ENCODE peak calls at places on chromosomes 13 and 19, in four cellular contexts. K is HepG2, V is K562, N is GM12878. Y is an unnamed sample.
A peak's percentile ranks its signal among the peaks of the same experiment; 100 is the strongest.

GRCh38 chr13:100675660-100676129 is 1.1 kb upstream of the TMTC4 start:
- DNase-seq in K (no peak), V (no peak), N (no peak), Y (no peak)

GRCh38 chr19:39498262-39499081 is at the start of gene DLL3:
- DNase-seq in K (no peak), V (peak; percentile 44), N (no peak), Y (peak; percentile 59)

GRCh38 chr13:110396913-110397379 is 89.9 kb downstream of the COL4A2 start:
- DNase-seq in K (no peak), V (no peak), N (no peak), Y (no peak)

GRCh38 chr13:57858376-57858775 is 226.8 kb downstream of the PCDH17 start:
- DNase-seq in K (no peak), V (no peak), N (no peak), Y (no peak)

GRCh38 chr19:17510220-17510993 is 1.0 kb upstream of the PGLS start:
- DNase-seq in K (no peak), V (peak; percentile 31), N (no peak), Y (no peak)

GRCh38 chr19:28710278-28710677 is 502.7 kb downstream of the UQCRFS1 start:
- DNase-seq in K (peak; percentile 43), V (peak; percentile 74), N (peak; percentile 3), Y (peak; percentile 24)

GRCh38 chr19:28615966-28616365 is 597.0 kb downstream of the UQCRFS1 start:
- DNase-seq in K (no peak), V (peak; percentile 70), N (no peak), Y (no peak)

GRCh38 chr13:44312898-44313551 is 60.6 kb upstream of the SERP2 start:
- DNase-seq in K (peak; percentile 14), V (no peak), N (no peak), Y (no peak)

GRCh38 chr19:14167594-14168138 is 31.3 kb upstream of the ASF1B start:
- DNase-seq in K (no peak), V (no peak), N (no peak), Y (peak; percentile 41)

GRCh38 chr13:51895906-51896888 is 34.4 kb downstream of the CCDC70 start:
- DNase-seq in K (peak; percentile 45), V (peak; percentile 68), N (no peak), Y (peak; percentile 62)

GRCh38 chr13:72384186-72384823 is 343.1 kb downstream of the MZT1 start:
- DNase-seq in K (peak; percentile 14), V (no peak), N (no peak), Y (no peak)

GRCh38 chr13:24228852-24229458 is 68.4 kb downstream of the SPATA13 start:
- DNase-seq in K (peak; percentile 65), V (peak; percentile 54), N (no peak), Y (peak; percentile 53)

GRCh38 chr19:45099465-45100201 is 6.7 kb downstream of the PPP1R37 start:
- DNase-seq in K (peak; percentile 72), V (no peak), N (no peak), Y (no peak)
- TF ChIP-seq MXI1 in K (no peak), V (no peak), N (no peak), Y (no peak)

GRCh38 chr13:64057372-64058020 is 2641.8 kb upstream of the PCDH20 start:
- DNase-seq in K (peak; percentile 33), V (no peak), N (no peak), Y (no peak)

GRCh38 chr13:64061649-64062048 is 2646.0 kb upstream of the PCDH20 start:
- DNase-seq in K (no peak), V (no peak), N (no peak), Y (no peak)
- TF ChIP-seq TAF1 in K (no peak), V (no peak), N (no peak), Y (no peak)

GRCh38 chr19:54444737-54445136 is 4.3 kb upstream of the LENG8 start:
- DNase-seq in K (no peak), V (no peak), N (no peak), Y (no peak)
- TF ChIP-seq MAX in K (no peak), V (no peak), N (no peak), Y (no peak)

GRCh38 chr13:25654332-25654731 is 282.6 kb downstream of the ATP8A2 start:
- DNase-seq in K (no peak), V (no peak), N (no peak), Y (no peak)
- TF ChIP-seq MXI1 in K (no peak), V (no peak), N (no peak), Y (no peak)

DNA sequence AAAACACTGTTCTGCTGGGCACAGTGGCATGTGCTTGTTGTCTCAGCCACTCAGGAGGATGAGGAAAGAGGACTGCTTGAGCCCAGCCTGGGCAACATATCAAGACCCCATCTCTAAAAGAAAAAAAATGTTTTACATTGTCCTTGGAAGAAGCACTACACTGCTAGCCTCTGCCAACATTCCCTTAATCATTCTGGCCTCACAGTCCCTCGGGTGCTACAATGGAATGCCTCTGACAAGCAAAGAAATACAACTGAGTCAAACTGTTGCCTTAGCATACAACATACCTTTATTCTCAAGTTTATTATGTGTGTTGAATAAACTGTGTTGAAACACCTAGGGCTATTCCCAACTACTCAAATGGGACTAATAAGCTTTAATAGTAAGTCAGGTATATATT is 56.1 kb downstream of the PSPC1 start:
- DNase-seq in K (no peak), V (no peak), N (no peak), Y (no peak)
- TF ChIP-seq TAF1 in K (no peak), V (no peak), N (no peak), Y (no peak)

DNA sequence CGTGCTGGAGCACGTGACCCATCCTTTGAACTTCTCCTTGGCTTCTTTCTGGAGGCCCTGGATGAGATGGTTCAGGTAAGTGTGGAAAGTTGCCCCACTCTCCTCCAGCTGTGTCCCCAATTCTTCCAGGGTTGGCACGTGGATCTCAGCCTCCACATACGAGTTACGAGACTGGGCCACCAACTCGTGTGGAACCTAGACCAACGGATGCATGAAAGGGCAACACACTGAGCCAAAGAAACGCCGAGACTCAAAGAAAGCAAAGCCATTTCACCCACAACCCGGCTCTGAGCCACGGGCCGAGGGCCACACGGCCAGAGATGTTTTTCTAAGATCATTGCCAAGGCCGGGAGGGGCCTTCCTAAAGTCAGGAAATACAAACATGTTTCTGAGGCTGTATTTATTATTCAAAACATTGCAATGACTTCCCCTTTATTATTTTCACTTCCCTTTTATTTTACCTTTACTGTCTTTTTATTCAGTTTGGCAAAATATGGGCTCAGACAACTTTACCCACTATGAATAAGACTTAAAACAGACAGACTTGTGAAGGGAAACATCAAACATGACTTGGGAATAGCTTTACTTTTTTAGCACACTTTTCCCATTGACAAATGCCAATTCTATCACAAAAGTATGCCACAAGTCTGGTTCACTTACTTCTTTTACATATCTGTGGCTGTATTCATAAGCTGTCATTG is 94.6 kb downstream of the KL start:
- DNase-seq in K (no peak), V (no peak), N (no peak), Y (no peak)
- TF ChIP-seq MAX in K (no peak), V (no peak), N (no peak), Y (no peak)

DNA sequence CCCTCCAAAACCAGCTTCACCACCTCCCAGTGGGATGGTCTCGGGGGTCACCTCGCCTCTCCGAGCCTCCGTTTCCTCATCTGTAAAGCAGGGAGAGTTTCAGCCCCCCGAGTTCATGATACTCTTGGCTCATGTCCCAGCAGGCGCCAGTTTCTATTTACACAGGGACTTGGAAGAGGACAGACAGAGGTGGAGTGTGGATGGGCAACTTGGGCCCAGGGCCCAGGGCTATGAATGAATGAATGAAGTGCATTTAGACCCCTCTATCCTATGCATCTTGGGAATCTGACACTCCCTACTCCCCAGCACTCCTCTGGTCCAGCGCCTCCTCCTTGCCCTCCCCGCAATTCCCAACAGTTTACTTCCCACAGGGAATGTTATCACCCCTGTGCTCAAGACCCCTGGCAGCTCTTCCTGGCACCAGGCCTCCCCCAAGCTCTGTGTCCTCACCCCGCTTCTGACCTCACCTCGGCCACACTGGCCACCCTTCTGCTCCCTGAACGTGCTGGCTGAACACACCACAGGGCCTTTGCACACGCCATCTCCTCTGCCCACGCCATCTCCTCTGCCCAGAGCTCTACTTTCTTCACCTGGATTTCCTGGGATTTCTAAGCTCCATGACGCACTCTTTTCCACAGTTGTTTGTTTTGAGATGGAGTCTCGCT is 4.9 kb upstream of the C2CD4C start:
- DNase-seq in K (no peak), V (no peak), N (no peak), Y (no peak)
- TF ChIP-seq MXI1 in K (no peak), V (no peak), N (no peak), Y (no peak)

DNA sequence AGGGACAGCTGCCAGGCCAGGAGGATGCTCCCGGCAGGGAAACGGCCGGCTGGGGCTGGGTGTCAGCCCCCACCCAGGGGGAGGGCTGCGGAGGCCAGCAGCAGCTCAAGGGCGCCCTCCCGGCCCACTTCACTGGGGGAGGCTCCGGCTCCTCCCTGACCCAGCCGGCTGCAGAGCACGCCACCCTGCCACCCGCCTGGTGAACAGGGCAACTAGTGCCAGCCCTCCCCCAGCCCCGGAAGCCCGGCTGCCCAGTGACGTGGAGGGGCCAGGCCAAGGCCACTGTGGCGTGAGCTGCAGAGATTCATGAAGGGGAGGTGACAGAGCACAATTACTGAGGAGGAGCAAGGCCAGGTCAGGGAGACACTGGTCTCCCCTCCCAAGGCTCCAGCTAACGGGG is 14.7 kb downstream of the REXO1 start:
- DNase-seq in K (no peak), V (no peak), N (no peak), Y (no peak)
- TF ChIP-seq TAF1 in K (no peak), V (no peak), N (no peak), Y (no peak)

DNA sequence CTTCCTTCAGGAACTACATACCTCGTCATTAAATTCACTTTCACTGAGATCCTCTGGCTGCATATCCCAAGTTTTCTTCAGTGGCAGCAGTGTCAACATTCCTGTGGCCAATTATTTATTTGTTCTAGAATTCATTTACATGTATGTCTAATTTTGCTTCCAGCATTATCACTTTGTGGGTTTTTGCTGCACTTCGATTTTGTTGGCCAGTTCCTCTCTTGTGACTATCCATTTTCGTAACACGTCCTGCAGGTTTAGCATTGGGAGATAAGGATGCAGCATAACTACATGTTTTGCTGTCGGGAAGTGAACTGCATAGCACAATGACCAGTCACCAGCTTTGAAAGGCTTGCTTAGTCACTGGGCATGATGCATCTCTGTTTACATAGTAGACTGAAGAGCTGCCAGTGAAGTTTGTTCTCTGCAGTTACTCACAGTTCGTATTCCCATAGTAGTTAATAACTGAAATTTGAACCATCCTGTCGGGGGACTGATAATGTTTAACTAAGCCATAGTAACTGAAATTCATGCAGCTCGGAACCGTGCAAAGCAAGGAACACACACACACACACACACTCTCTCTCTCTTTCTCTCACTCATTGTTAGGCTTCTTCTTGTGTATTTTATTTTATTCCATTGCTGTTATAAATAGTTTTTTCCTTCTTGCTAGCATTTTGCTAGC is 28.3 kb downstream of the ZNF507 start:
- DNase-seq in K (peak; percentile 100), V (peak; percentile 91), N (no peak), Y (no peak)
- TF ChIP-seq MAX in K (peak; percentile 63), V (peak; percentile 37), N (no peak), Y (peak; percentile 70)

GRCh38 chr19:46378268-46378667 is 31.4 kb downstream of the PPP5C start:
- DNase-seq in K (no peak), V (no peak), N (no peak), Y (no peak)
- TF ChIP-seq MXI1 in K (no peak), V (no peak), N (no peak), Y (no peak)

Y was measured in SK-N-SH.